ENCODE peak calls at places on chromosomes 12 and 14, in six cellular contexts. H is HuH-7.5; L is upper lobe of right lung; E is CD4-positive, alpha-beta memory T cell; X is cardiac fibroblast; D is aorta. U is an unnamed sample.

GRCh38 chr14:51490205-51490604 is 161.5 kb upstream of the FRMD6 start:
- DNase-seq in L (no peak), H (no peak), D (no peak), X (no peak), E (no peak), U (no peak)

GRCh38 chr14:61388976-61389576 is 67.7 kb downstream of the PRKCH start:
- DNase-seq in X (no peak), D (no peak), L (no peak), E (no peak), H (no peak), U (no peak)

GRCh38 chr14:96202441-96203094 is 2.1 kb upstream of the BDKRB2 start:
- DNase-seq in L (no peak), H (no peak), X (no peak), E (no peak), D (no peak), U (no peak)

GRCh38 chr14:21993837-21994236 is 320.2 kb upstream of the OR4E1 start:
- DNase-seq in H (no peak), D (no peak), E (no peak), L (no peak), X (no peak), U (no peak)

GRCh38 chr12:8890313-8891084 is 23.8 kb upstream of the PHC1 start:
- DNase-seq in D (no peak), E (peak; percentile 58), H (peak; percentile 49), L (no peak), X (peak; percentile 67), U (peak; percentile 45)

GRCh38 chr12:105420659-105421240 is 90.3 kb downstream of the C12orf75 start:
- DNase-seq in D (peak; percentile 79), E (peak; percentile 43), X (peak; percentile 83), H (peak; percentile 41), L (no peak), U (peak; percentile 78)

GRCh38 chr12:91040356-91040755 is 17.5 kb downstream of the KERA start:
- DNase-seq in D (no peak), H (no peak), X (peak; percentile 3), L (no peak), E (no peak), U (peak; percentile 51)

GRCh38 chr12:89756638-89757321 is 48.1 kb upstream of the ATP2B1 start:
- DNase-seq in D (no peak), E (peak; percentile 58), H (no peak), X (peak; percentile 99), L (no peak), U (peak; percentile 99)

GRCh38 chr14:51824191-51824590 is 36.2 kb upstream of the GNG2 start:
- DNase-seq in L (no peak), D (no peak), X (no peak), H (no peak), E (no peak), U (no peak)

GRCh38 chr12:120713861-120714482 is 3.7 kb downstream of the UNC119B start:
- DNase-seq in E (peak; percentile 81), H (peak; percentile 74), D (peak; percentile 69), L (no peak), X (peak; percentile 87), U (peak; percentile 82)

GRCh38 chr14:68386950-68387779 is 405.7 kb downstream of the ZFP36L1 start:
- DNase-seq in L (no peak), X (peak; percentile 74), H (no peak), E (no peak), D (no peak), U (peak; percentile 60)

GRCh38 chr12:130334937-130335336 is 2.8 kb upstream of the PIWIL1 start:
- DNase-seq in X (no peak), E (no peak), H (no peak), L (no peak), D (no peak), U (no peak)

GRCh38 chr12:130162267-130162666 is at the start of gene FZD10:
- DNase-seq in E (no peak), H (no peak), L (peak; percentile 65), X (no peak), D (no peak), U (no peak)

GRCh38 chr12:24561882-24562760 is 386.8 kb downstream of the BCAT1 start:
- DNase-seq in X (peak; percentile 59), E (no peak), H (peak; percentile 58), D (peak; percentile 85), L (peak; percentile 88), U (peak; percentile 73)

GRCh38 chr14:36818794-36819384 is 157.2 kb downstream of the PAX9 start:
- DNase-seq in D (no peak), L (no peak), H (no peak), X (no peak), E (no peak), U (no peak)

GRCh38 chr12:66008985-66009384 is 121.6 kb downstream of the LLPH start:
- DNase-seq in D (no peak), L (no peak), X (no peak), H (no peak), E (no peak), U (no peak)

GRCh38 chr12:132315951-132316350 is 13.4 kb downstream of the GALNT9 start:
- DNase-seq in L (no peak), X (no peak), E (no peak), H (no peak), D (no peak), U (no peak)

GRCh38 chr12:28242129-28242887 is 52.1 kb downstream of the CCDC91 start:
- DNase-seq in D (no peak), L (no peak), E (no peak), H (no peak), X (no peak), U (no peak)

GRCh38 chr12:85985996-85986395 is 111.9 kb downstream of the NTS start:
- DNase-seq in D (no peak), X (no peak), L (no peak), H (no peak), E (no peak), U (no peak)

GRCh38 chr12:42484996-42485395 is 104.5 kb downstream of the PRICKLE1 start:
- DNase-seq in L (no peak), D (no peak), H (no peak), X (no peak), E (no peak), U (no peak)

GRCh38 chr14:52080817-52081755 is 12.2 kb upstream of the NID2 start:
- DNase-seq in E (no peak), X (peak; percentile 88), L (no peak), D (no peak), H (no peak), U (peak; percentile 96)

GRCh38 chr14:68939893-68940613 is 39.0 kb downstream of the ACTN1 start:
- DNase-seq in D (peak; percentile 93), H (no peak), E (no peak), L (no peak), X (peak; percentile 97), U (peak; percentile 95)

GRCh38 chr12:98296462-98297079 is 218.8 kb upstream of the TMPO start:
- DNase-seq in E (no peak), D (no peak), X (no peak), L (no peak), H (no peak), U (no peak)

GRCh38 chr14:68846466-68846865 is 53.6 kb upstream of the ZFP36L1 start:
- DNase-seq in E (no peak), X (no peak), H (no peak), L (no peak), D (no peak), U (no peak)

GRCh38 chr12:46547421-46548340 is 175.1 kb upstream of the SLC38A2 start:
- DNase-seq in D (no peak), X (peak; percentile 41), E (no peak), L (no peak), H (no peak), U (no peak)

GRCh38 chr12:85280138-85280983 is at the start of gene ALX1:
- DNase-seq in L (peak; percentile 65), E (no peak), D (peak; percentile 38), H (peak; percentile 80), X (peak; percentile 35), U (peak; percentile 16)

GRCh38 chr14:22561661-22562579 is 27.1 kb downstream of the DAD1 start:
- DNase-seq in L (no peak), E (peak; percentile 94), X (no peak), D (no peak), H (no peak), U (no peak)

GRCh38 chr14:100710391-100711116 is 16.1 kb upstream of the DLK1 start:
- DNase-seq in X (no peak), L (no peak), E (no peak), D (no peak), H (no peak), U (no peak)

GRCh38 chr12:66269757-66270383 is 32.4 kb upstream of the HELB start:
- DNase-seq in L (no peak), X (peak; percentile 72), D (no peak), E (peak; percentile 53), H (peak; percentile 22), U (peak; percentile 46)

GRCh38 chr14:93114068-93114710 is 1.5 kb downstream of the ITPK1 start:
- DNase-seq in L (no peak), H (no peak), X (no peak), E (no peak), D (no peak), U (no peak)

GRCh38 chr12:50901685-50902113 is 50.6 kb upstream of the HIGD1C start:
- DNase-seq in D (no peak), E (no peak), X (no peak), L (no peak), H (no peak), U (no peak)

GRCh38 chr12:32918890-32919791 is 22.6 kb upstream of the PKP2 start:
- DNase-seq in H (no peak), X (peak; percentile 71), E (no peak), D (no peak), L (no peak), U (peak; percentile 40)

GRCh38 chr14:100307215-100308111 is 1.2 kb upstream of the SLC25A29 start:
- DNase-seq in L (peak; percentile 73), E (no peak), H (peak; percentile 54), D (no peak), X (no peak), U (no peak)

GRCh38 chr12:104137175-104137901 is 672 bp downstream of the NFYB start:
- DNase-seq in L (peak; percentile 73), D (peak; percentile 59), X (peak; percentile 41), H (peak; percentile 54), E (peak; percentile 38), U (peak; percentile 65)

GRCh38 chr14:71240866-71241520 is 333.7 kb downstream of the PCNX1 start:
- DNase-seq in D (no peak), L (no peak), X (no peak), E (no peak), H (no peak), U (peak; percentile 82)